ENCODE peak calls at places on chromosome 1, in five cellular contexts. One of them, this sample, is unnamed.

GRCh38 chr1:106603616-106604015 is 452.9 kb upstream of the PRMT6 start:
- DNase-seq in Right ventricle myocardium superior: no peak
- DNase-seq in EH: no peak
- DNase-seq in islet precursor cell: no peak
- DNase-seq in activated naive CD4-positive, alpha-beta T cell treated with anti-CD3 and anti-CD28 coated beads, Interleukin-2, amount 50 U/mL, for 16 hours: no peak
- DNase-seq in this sample: no peak

GRCh38 chr1:201538618-201539551 is at the start of gene NAV1:
- DNase-seq in Right ventricle myocardium superior: peak; percentile 81
- DNase-seq in islet precursor cell: peak; percentile 96
- DNase-seq in EH: peak; percentile 97
- DNase-seq in activated naive CD4-positive, alpha-beta T cell treated with anti-CD3 and anti-CD28 coated beads, Interleukin-2, amount 50 U/mL, for 16 hours: no peak
- DNase-seq in this sample: peak; percentile 88

GRCh38 chr1:52636701-52637695 is 4.0 kb downstream of the SHISAL2A start:
- DNase-seq in islet precursor cell: peak; percentile 66
- DNase-seq in EH: peak; percentile 27
- DNase-seq in Right ventricle myocardium superior: no peak
- DNase-seq in activated naive CD4-positive, alpha-beta T cell treated with anti-CD3 and anti-CD28 coated beads, Interleukin-2, amount 50 U/mL, for 16 hours: peak; percentile 54
- DNase-seq in this sample: no peak

GRCh38 chr1:180515857-180516388 is 13.5 kb upstream of the ACBD6 start:
- DNase-seq in activated naive CD4-positive, alpha-beta T cell treated with anti-CD3 and anti-CD28 coated beads, Interleukin-2, amount 50 U/mL, for 16 hours: peak; percentile 50
- DNase-seq in EH: peak; percentile 83
- DNase-seq in islet precursor cell: peak; percentile 86
- DNase-seq in Right ventricle myocardium superior: peak; percentile 58
- DNase-seq in this sample: peak; percentile 87

GRCh38 chr1:230424440-230425251 is 1.5 kb downstream of the PGBD5 start:
- DNase-seq in Right ventricle myocardium superior: no peak
- DNase-seq in EH: no peak
- DNase-seq in activated naive CD4-positive, alpha-beta T cell treated with anti-CD3 and anti-CD28 coated beads, Interleukin-2, amount 50 U/mL, for 16 hours: no peak
- DNase-seq in islet precursor cell: peak; percentile 73
- DNase-seq in this sample: peak; percentile 84

GRCh38 chr1:204190212-204191211 is 5.8 kb downstream of the KISS1 start:
- DNase-seq in Right ventricle myocardium superior: peak; percentile 44
- DNase-seq in activated naive CD4-positive, alpha-beta T cell treated with anti-CD3 and anti-CD28 coated beads, Interleukin-2, amount 50 U/mL, for 16 hours: peak; percentile 16
- DNase-seq in EH: peak; percentile 60
- DNase-seq in islet precursor cell: peak; percentile 56
- DNase-seq in this sample: peak; percentile 82

GRCh38 chr1:245043617-245043952 is 111.2 kb upstream of the KIF26B start:
- DNase-seq in islet precursor cell: no peak
- DNase-seq in EH: no peak
- DNase-seq in activated naive CD4-positive, alpha-beta T cell treated with anti-CD3 and anti-CD28 coated beads, Interleukin-2, amount 50 U/mL, for 16 hours: no peak
- DNase-seq in Right ventricle myocardium superior: no peak
- DNase-seq in this sample: no peak

GRCh38 chr1:114803001-114803400 is 22.5 kb upstream of the SIKE1 start:
- DNase-seq in activated naive CD4-positive, alpha-beta T cell treated with anti-CD3 and anti-CD28 coated beads, Interleukin-2, amount 50 U/mL, for 16 hours: no peak
- DNase-seq in islet precursor cell: no peak
- DNase-seq in EH: no peak
- DNase-seq in Right ventricle myocardium superior: no peak
- DNase-seq in this sample: no peak

GRCh38 chr1:202860744-202861419 is 28.1 kb downstream of the RABIF start:
- DNase-seq in Right ventricle myocardium superior: peak; percentile 50
- DNase-seq in activated naive CD4-positive, alpha-beta T cell treated with anti-CD3 and anti-CD28 coated beads, Interleukin-2, amount 50 U/mL, for 16 hours: peak; percentile 44
- DNase-seq in EH: peak; percentile 36
- DNase-seq in islet precursor cell: peak; percentile 97
- DNase-seq in this sample: peak; percentile 94

GRCh38 chr1:34101151-34101550 is 63.9 kb downstream of the CSMD2 start:
- DNase-seq in Right ventricle myocardium superior: no peak
- DNase-seq in EH: peak; percentile 86
- DNase-seq in activated naive CD4-positive, alpha-beta T cell treated with anti-CD3 and anti-CD28 coated beads, Interleukin-2, amount 50 U/mL, for 16 hours: no peak
- DNase-seq in islet precursor cell: no peak
- DNase-seq in this sample: no peak

GRCh38 chr1:68453060-68453665 is 3.4 kb upstream of the RPE65 start:
- DNase-seq in EH: peak; percentile 18
- DNase-seq in islet precursor cell: no peak
- DNase-seq in Right ventricle myocardium superior: no peak
- DNase-seq in activated naive CD4-positive, alpha-beta T cell treated with anti-CD3 and anti-CD28 coated beads, Interleukin-2, amount 50 U/mL, for 16 hours: no peak
- DNase-seq in this sample: no peak

GRCh38 chr1:116255933-116256649 is 117.0 kb upstream of the ATP1A1 start:
- DNase-seq in islet precursor cell: no peak
- DNase-seq in activated naive CD4-positive, alpha-beta T cell treated with anti-CD3 and anti-CD28 coated beads, Interleukin-2, amount 50 U/mL, for 16 hours: no peak
- DNase-seq in EH: peak; percentile 10
- DNase-seq in Right ventricle myocardium superior: no peak
- DNase-seq in this sample: no peak

GRCh38 chr1:22414244-22414751 is 37.4 kb upstream of the ZBTB40 start:
- DNase-seq in EH: peak; percentile 21
- DNase-seq in islet precursor cell: peak; percentile 45
- DNase-seq in activated naive CD4-positive, alpha-beta T cell treated with anti-CD3 and anti-CD28 coated beads, Interleukin-2, amount 50 U/mL, for 16 hours: no peak
- DNase-seq in Right ventricle myocardium superior: no peak
- DNase-seq in this sample: no peak

GRCh38 chr1:161706116-161706482 is 930 bp upstream of the FCRLA start:
- DNase-seq in EH: peak; percentile 89
- DNase-seq in Right ventricle myocardium superior: no peak
- DNase-seq in islet precursor cell: no peak
- DNase-seq in activated naive CD4-positive, alpha-beta T cell treated with anti-CD3 and anti-CD28 coated beads, Interleukin-2, amount 50 U/mL, for 16 hours: no peak
- DNase-seq in this sample: no peak